ENCODE peak calls at places on chromosome 11, in eight cellular contexts. One of them, this sample, is unnamed.

GRCh38 chr11:36007127-36007824 is 63.4 kb downstream of the LDLRAD3 start:
- DNase-seq in upper lobe of right lung: no peak
- DNase-seq in lower leg skin: no peak
- DNase-seq in AG10803: no peak
- DNase-seq in NCI-H1105 treated with DMSO at 0.1 percent for 48 hours: no peak
- DNase-seq in NB4: no peak
- DNase-seq in GM10248: no peak
- DNase-seq in stimulated activated CD8-positive, alpha-beta memory T cell treated with anti-CD3 and anti-CD28 coated beads, Interleukin-2, amount 100 ng/mL, for 48 hours: no peak
- DNase-seq in this sample: no peak

GRCh38 chr11:74639533-74639932 is 47.2 kb downstream of the POLD3 start:
- DNase-seq in upper lobe of right lung: no peak
- DNase-seq in lower leg skin: no peak
- DNase-seq in AG10803: no peak
- DNase-seq in NCI-H1105 treated with DMSO at 0.1 percent for 48 hours: no peak
- DNase-seq in NB4: no peak
- DNase-seq in GM10248: no peak
- DNase-seq in stimulated activated CD8-positive, alpha-beta memory T cell treated with anti-CD3 and anti-CD28 coated beads, Interleukin-2, amount 100 ng/mL, for 48 hours: no peak
- DNase-seq in this sample: no peak

GRCh38 chr11:113505541-113506375 is 30.6 kb upstream of the DRD2 start:
- DNase-seq in upper lobe of right lung: no peak
- DNase-seq in lower leg skin: peak
- DNase-seq in AG10803: peak
- DNase-seq in NCI-H1105 treated with DMSO at 0.1 percent for 48 hours: no peak
- DNase-seq in NB4: peak
- DNase-seq in GM10248: no peak
- DNase-seq in stimulated activated CD8-positive, alpha-beta memory T cell treated with anti-CD3 and anti-CD28 coated beads, Interleukin-2, amount 100 ng/mL, for 48 hours: no peak
- DNase-seq in this sample: peak

GRCh38 chr11:30760341-30760740 is 174.2 kb upstream of the MPPED2 start:
- DNase-seq in upper lobe of right lung: no peak
- DNase-seq in lower leg skin: no peak
- DNase-seq in AG10803: no peak
- DNase-seq in NCI-H1105 treated with DMSO at 0.1 percent for 48 hours: no peak
- DNase-seq in NB4: no peak
- DNase-seq in GM10248: no peak
- DNase-seq in stimulated activated CD8-positive, alpha-beta memory T cell treated with anti-CD3 and anti-CD28 coated beads, Interleukin-2, amount 100 ng/mL, for 48 hours: no peak
- DNase-seq in this sample: no peak

GRCh38 chr11:99325807-99326206 is 305.1 kb downstream of the CNTN5 start:
- DNase-seq in upper lobe of right lung: no peak
- DNase-seq in lower leg skin: no peak
- DNase-seq in AG10803: peak
- DNase-seq in NCI-H1105 treated with DMSO at 0.1 percent for 48 hours: no peak
- DNase-seq in NB4: peak
- DNase-seq in GM10248: no peak
- DNase-seq in stimulated activated CD8-positive, alpha-beta memory T cell treated with anti-CD3 and anti-CD28 coated beads, Interleukin-2, amount 100 ng/mL, for 48 hours: no peak
- DNase-seq in this sample: peak

GRCh38 chr11:56521955-56522354 is 21.1 kb downstream of the OR5M11 start:
- DNase-seq in upper lobe of right lung: no peak
- DNase-seq in lower leg skin: no peak
- DNase-seq in AG10803: no peak
- DNase-seq in NCI-H1105 treated with DMSO at 0.1 percent for 48 hours: peak
- DNase-seq in NB4: peak
- DNase-seq in GM10248: no peak
- DNase-seq in stimulated activated CD8-positive, alpha-beta memory T cell treated with anti-CD3 and anti-CD28 coated beads, Interleukin-2, amount 100 ng/mL, for 48 hours: no peak
- DNase-seq in this sample: no peak

GRCh38 chr11:69055598-69056516 is 7.1 kb downstream of the TPCN2 start:
- DNase-seq in upper lobe of right lung: peak
- DNase-seq in lower leg skin: no peak
- DNase-seq in AG10803: no peak
- DNase-seq in NCI-H1105 treated with DMSO at 0.1 percent for 48 hours: no peak
- DNase-seq in NB4: peak
- DNase-seq in GM10248: peak
- DNase-seq in stimulated activated CD8-positive, alpha-beta memory T cell treated with anti-CD3 and anti-CD28 coated beads, Interleukin-2, amount 100 ng/mL, for 48 hours: peak
- DNase-seq in this sample: no peak

GRCh38 chr11:16352707-16353106 is 3.6 kb downstream of the SOX6 start:
- DNase-seq in upper lobe of right lung: no peak
- DNase-seq in lower leg skin: no peak
- DNase-seq in AG10803: no peak
- DNase-seq in NCI-H1105 treated with DMSO at 0.1 percent for 48 hours: peak
- DNase-seq in NB4: no peak
- DNase-seq in GM10248: no peak
- DNase-seq in stimulated activated CD8-positive, alpha-beta memory T cell treated with anti-CD3 and anti-CD28 coated beads, Interleukin-2, amount 100 ng/mL, for 48 hours: no peak
- DNase-seq in this sample: no peak

GRCh38 chr11:60830478-60831142 is 11.3 kb upstream of the CCDC86 start:
- DNase-seq in upper lobe of right lung: no peak
- DNase-seq in lower leg skin: no peak
- DNase-seq in AG10803: no peak
- DNase-seq in NCI-H1105 treated with DMSO at 0.1 percent for 48 hours: no peak
- DNase-seq in NB4: no peak
- DNase-seq in GM10248: no peak
- DNase-seq in stimulated activated CD8-positive, alpha-beta memory T cell treated with anti-CD3 and anti-CD28 coated beads, Interleukin-2, amount 100 ng/mL, for 48 hours: no peak
- DNase-seq in this sample: no peak

GRCh38 chr11:28903716-28904115 is 795.5 kb downstream of the METTL15 start:
- DNase-seq in upper lobe of right lung: no peak
- DNase-seq in lower leg skin: no peak
- DNase-seq in AG10803: no peak
- DNase-seq in NCI-H1105 treated with DMSO at 0.1 percent for 48 hours: peak
- DNase-seq in NB4: no peak
- DNase-seq in GM10248: no peak
- DNase-seq in stimulated activated CD8-positive, alpha-beta memory T cell treated with anti-CD3 and anti-CD28 coated beads, Interleukin-2, amount 100 ng/mL, for 48 hours: no peak
- DNase-seq in this sample: peak

GRCh38 chr11:13384837-13385417 is 78.1 kb downstream of the BTBD10 start:
- DNase-seq in upper lobe of right lung: no peak
- DNase-seq in lower leg skin: no peak
- DNase-seq in AG10803: peak
- DNase-seq in NCI-H1105 treated with DMSO at 0.1 percent for 48 hours: peak
- DNase-seq in NB4: peak
- DNase-seq in GM10248: peak
- DNase-seq in stimulated activated CD8-positive, alpha-beta memory T cell treated with anti-CD3 and anti-CD28 coated beads, Interleukin-2, amount 100 ng/mL, for 48 hours: no peak
- DNase-seq in this sample: peak

GRCh38 chr11:14519692-14520085 is 497 bp downstream of the PSMA1 start:
- DNase-seq in upper lobe of right lung: no peak
- DNase-seq in lower leg skin: no peak
- DNase-seq in AG10803: no peak
- DNase-seq in NCI-H1105 treated with DMSO at 0.1 percent for 48 hours: peak
- DNase-seq in NB4: no peak
- DNase-seq in GM10248: no peak
- DNase-seq in stimulated activated CD8-positive, alpha-beta memory T cell treated with anti-CD3 and anti-CD28 coated beads, Interleukin-2, amount 100 ng/mL, for 48 hours: no peak
- DNase-seq in this sample: peak

GRCh38 chr11:47175746-47176327 is 842 bp downstream of the ARFGAP2 start:
- DNase-seq in upper lobe of right lung: no peak
- DNase-seq in lower leg skin: no peak
- DNase-seq in AG10803: no peak
- DNase-seq in NCI-H1105 treated with DMSO at 0.1 percent for 48 hours: no peak
- DNase-seq in NB4: peak
- DNase-seq in GM10248: no peak
- DNase-seq in stimulated activated CD8-positive, alpha-beta memory T cell treated with anti-CD3 and anti-CD28 coated beads, Interleukin-2, amount 100 ng/mL, for 48 hours: no peak
- DNase-seq in this sample: no peak

GRCh38 chr11:75200051-75200450 is 40.5 kb upstream of the TPBGL start:
- DNase-seq in upper lobe of right lung: peak
- DNase-seq in lower leg skin: peak
- DNase-seq in AG10803: no peak
- DNase-seq in NCI-H1105 treated with DMSO at 0.1 percent for 48 hours: no peak
- DNase-seq in NB4: no peak
- DNase-seq in GM10248: no peak
- DNase-seq in stimulated activated CD8-positive, alpha-beta memory T cell treated with anti-CD3 and anti-CD28 coated beads, Interleukin-2, amount 100 ng/mL, for 48 hours: no peak
- DNase-seq in this sample: no peak

GRCh38 chr11:73878771-73879170 is 2.0 kb downstream of the PAAF1 start:
- DNase-seq in upper lobe of right lung: no peak
- DNase-seq in lower leg skin: no peak
- DNase-seq in AG10803: no peak
- DNase-seq in NCI-H1105 treated with DMSO at 0.1 percent for 48 hours: no peak
- DNase-seq in NB4: no peak
- DNase-seq in GM10248: no peak
- DNase-seq in stimulated activated CD8-positive, alpha-beta memory T cell treated with anti-CD3 and anti-CD28 coated beads, Interleukin-2, amount 100 ng/mL, for 48 hours: no peak
- DNase-seq in this sample: no peak